ENCODE peak calls at places on chromosomes 5 and 9, in five cellular contexts. K is GM12878, U is K562, V is HepG2, E is upper lobe of left lung. A is an unnamed sample.

GRCh38 chr5:71982717-71983395 is 124.4 kb upstream of the MAP1B start:
- ATAC-seq in K (peak), V (no peak), E (no peak), U (no peak), A (no peak)

GRCh38 chr5:16378762-16379161 is 86.8 kb downstream of the ZNF622 start:
- ATAC-seq in K (no peak), U (no peak), V (no peak), E (no peak), A (no peak)

GRCh38 chr9:4077499-4078102 is 222.3 kb downstream of the GLIS3 start:
- ATAC-seq in U (peak), E (peak), V (peak), K (peak), A (peak)

GRCh38 chr5:25909163-25909562 is 1129.2 kb downstream of the CDH9 start:
- ATAC-seq in E (no peak), K (peak), V (no peak), U (no peak), A (no peak)

GRCh38 chr5:61232490-61232889 is 70.2 kb upstream of the SMIM15 start:
- ATAC-seq in V (no peak), U (no peak), K (no peak), E (no peak), A (no peak)

GRCh38 chr9:114861922-114862605 is 56.2 kb upstream of the TNFSF15 start:
- ATAC-seq in K (no peak), U (no peak), V (no peak), E (no peak), A (no peak)

GRCh38 chr5:53424691-53425597 is 55.5 kb upstream of the FST start:
- ATAC-seq in K (no peak), V (no peak), E (no peak), U (no peak), A (no peak)

GRCh38 chr9:34124923-34125322 is 1.6 kb downstream of the DCAF12 start:
- ATAC-seq in K (no peak), U (no peak), V (no peak), E (no peak), A (no peak)

GRCh38 chr5:41526699-41527098 is 16.3 kb upstream of the PLCXD3 start:
- ATAC-seq in E (no peak), K (no peak), U (no peak), V (no peak), A (no peak)

GRCh38 chr5:35161637-35162248 is 68.5 kb downstream of the PRLR start:
- ATAC-seq in K (no peak), E (no peak), U (no peak), V (no peak), A (no peak)

GRCh38 chr5:14245526-14245925 is 102.4 kb downstream of the TRIO start:
- ATAC-seq in E (no peak), V (no peak), K (no peak), U (no peak), A (no peak)

GRCh38 chr5:177232761-177233160 is 70.8 kb downstream of the RAB24 start:
- ATAC-seq in K (no peak), U (peak), V (no peak), E (no peak), A (no peak)

GRCh38 chr9:122374885-122375420 is 4.1 kb downstream of the PTGS1 start:
- ATAC-seq in V (peak), K (no peak), U (peak), E (peak), A (peak)

GRCh38 chr9:83346655-83347393 is 191.4 kb downstream of the FRMD3 start:
- ATAC-seq in E (no peak), U (no peak), V (no peak), K (no peak), A (no peak)

GRCh38 chr9:127555830-127556820 is 56.0 kb upstream of the STXBP1 start:
- ATAC-seq in E (peak), U (peak), V (no peak), K (peak), A (peak)

GRCh38 chr5:88984040-88984439 is 101.1 kb upstream of the MEF2C start:
- ATAC-seq in V (no peak), E (no peak), U (no peak), K (no peak), A (no peak)

GRCh38 chr5:96567188-96567587 is 95.0 kb upstream of the CAST start:
- ATAC-seq in K (peak), V (no peak), U (no peak), E (no peak), A (no peak)

GRCh38 chr9:84856181-84856632 is 186.7 kb downstream of the NTRK2 start:
- ATAC-seq in K (no peak), U (no peak), V (no peak), E (no peak), A (peak)

GRCh38 chr9:111599948-111600343 is 499 bp upstream of the PTGR1 start:
- ATAC-seq in V (no peak), E (peak), K (no peak), U (no peak), A (no peak)

GRCh38 chr9:111597852-111598729 is 1.4 kb downstream of the PTGR1 start:
- ATAC-seq in V (peak), K (peak), U (peak), E (peak), A (peak)

GRCh38 chr9:111601237-111602018 is 2.0 kb upstream of the PTGR1 start:
- ATAC-seq in K (no peak), E (no peak), U (peak), V (no peak), A (no peak)

GRCh38 chr9:111598730-111599091 is 736 bp downstream of the PTGR1 start:
- ATAC-seq in K (peak), U (no peak), E (no peak), V (peak), A (peak)

GRCh38 chr9:111599092-111599947 is at the start of gene PTGR1:
- ATAC-seq in E (peak), K (no peak), V (peak), U (no peak), A (peak)
- TF ChIP-seq POLR2AphosphoS5 in E (peak), K (no peak), V (no peak), U (no peak), A (peak)

GRCh38 chr5:56815657-56816545 is 552 bp downstream of the MAP3K1 start:
- ATAC-seq in V (peak), U (peak), K (peak), E (peak), A (peak)
- TF ChIP-seq EP300 in V (no peak), U (no peak), K (no peak), E (no peak), A (no peak)

GRCh38 chr9:97787551-97787950 is 65.5 kb upstream of the FOXE1 start:
- ATAC-seq in E (no peak), U (no peak), K (no peak), V (no peak), A (no peak)
- TF ChIP-seq POLR2AphosphoS5 in E (no peak), U (no peak), K (no peak), V (no peak), A (no peak)

GRCh38 chr5:126383246-126383645 is 40.0 kb upstream of the GRAMD2B start:
- ATAC-seq in V (no peak), E (no peak), U (no peak), K (no peak), A (no peak)
- TF ChIP-seq EP300 in V (no peak), E (no peak), U (no peak), K (no peak), A (no peak)

GRCh38 chr5:144510845-144511580 is 340.3 kb downstream of the KCTD16 start:
- ATAC-seq in K (no peak), U (no peak), E (no peak), V (peak), A (no peak)

GRCh38 chr5:144504929-144505578 is 334.4 kb downstream of the KCTD16 start:
- ATAC-seq in V (no peak), U (no peak), K (no peak), E (no peak), A (no peak)
- TF ChIP-seq POLR2AphosphoS5 in V (no peak), U (no peak), K (no peak), E (no peak), A (no peak)